ENCODE peak calls at places on chromosomes 4 and X, in six cellular contexts. M, K, L, R, D and Z are unnamed samples.

GRCh38 chrX:39886282-39886681 is 211.5 kb downstream of the BCOR start:
- DNase-seq in K (no peak), D (no peak), M (peak), R (no peak), L (no peak), Z (no peak)

GRCh38 chr4:24778427-24779225 is 16.7 kb upstream of the SOD3 start:
- DNase-seq in M (no peak), D (no peak), R (no peak), L (no peak), K (no peak), Z (no peak)

GRCh38 chr4:74344031-74344430 is 20.9 kb upstream of the EREG start:
- DNase-seq in M (no peak), L (no peak), K (no peak), R (no peak), D (no peak), Z (no peak)

GRCh38 chrX:54288277-54288676 is 69.6 kb downstream of the WNK3 start:
- DNase-seq in L (no peak), M (no peak), R (no peak), K (no peak), D (no peak), Z (no peak)

GRCh38 chrX:119218198-119218597 is 17.9 kb upstream of the PGRMC1 start:
- DNase-seq in D (no peak), L (no peak), K (no peak), R (no peak), M (no peak), Z (peak)

GRCh38 chr4:86441175-86441960 is 81.5 kb upstream of the MAPK10 start:
- DNase-seq in L (no peak), R (no peak), D (no peak), M (no peak), K (no peak), Z (no peak)

GRCh38 chrX:13396887-13397286 is 77.0 kb upstream of the ATXN3L start:
- DNase-seq in L (no peak), R (no peak), K (no peak), D (no peak), M (no peak), Z (no peak)

GRCh38 chr4:53780736-53781400 is 189.6 kb upstream of the LNX1 start:
- DNase-seq in K (no peak), R (no peak), M (no peak), L (no peak), D (no peak), Z (no peak)

GRCh38 chr4:88738146-88738545 is 40.5 kb upstream of the NAP1L5 start:
- DNase-seq in D (no peak), M (peak), R (no peak), L (no peak), K (no peak), Z (no peak)

GRCh38 chrX:71619193-71619592 is 882 bp upstream of the CXCR3 start:
- DNase-seq in M (no peak), D (no peak), R (no peak), K (no peak), L (peak), Z (no peak)

GRCh38 chr4:138050601-138051000 is 191.5 kb downstream of the SLC7A11 start:
- DNase-seq in L (no peak), D (peak), K (no peak), R (no peak), M (peak), Z (no peak)

GRCh38 chrX:19127649-19128168 is 5.4 kb upstream of the ADGRG2 start:
- DNase-seq in R (no peak), D (no peak), L (no peak), K (no peak), M (no peak), Z (no peak)

GRCh38 chrX:154464806-154465365 is 6.8 kb downstream of the PLXNA3 start:
- DNase-seq in M (no peak), L (no peak), K (no peak), R (no peak), D (no peak), Z (no peak)

GRCh38 chr4:58649236-58649635 is 1539.1 kb upstream of the IGFBP7 start:
- DNase-seq in L (no peak), M (peak), K (no peak), D (no peak), R (no peak), Z (no peak)

GRCh38 chr4:146329042-146329716 is 114.8 kb downstream of the REELD1 start:
- DNase-seq in M (no peak), L (no peak), D (no peak), R (no peak), K (no peak), Z (no peak)

GRCh38 chr4:123102897-123103489 is 180.6 kb upstream of the NUDT6 start:
- DNase-seq in K (peak), M (no peak), L (no peak), D (peak), R (peak), Z (peak)

GRCh38 chrX:148501121-148502066 is 977 bp downstream of the AFF2 start:
- DNase-seq in R (no peak), M (peak), D (peak), K (peak), L (peak), Z (no peak)

GRCh38 chrX:65926095-65927019 is 113.5 kb downstream of the VSIG4 start:
- DNase-seq in D (no peak), M (no peak), K (no peak), L (peak), R (no peak), Z (no peak)

GRCh38 chr4:154491341-154491679 is 289 bp downstream of the DCHS2 start:
- DNase-seq in R (peak), D (no peak), M (peak), L (no peak), K (no peak), Z (peak)

GRCh38 chrX:34956915-34957314 is 14.3 kb downstream of the FAM47B start:
- DNase-seq in D (no peak), M (no peak), R (no peak), K (no peak), L (no peak), Z (no peak)

GRCh38 chr4:140238353-140239041 is 84.5 kb upstream of the MAML3 start:
- DNase-seq in L (no peak), R (no peak), D (peak), M (peak), K (peak), Z (peak)

GRCh38 chr4:164531336-164531735 is 222.6 kb upstream of the SMIM31 start:
- DNase-seq in M (no peak), L (no peak), D (no peak), R (no peak), K (no peak), Z (no peak)

GRCh38 chr4:177182156-177182555 is 127.5 kb upstream of the NEIL3 start:
- DNase-seq in M (no peak), R (no peak), D (no peak), L (no peak), K (no peak), Z (no peak)

GRCh38 chrX:150352114-150352513 is 11.0 kb upstream of the MAMLD1 start:
- DNase-seq in M (no peak), L (no peak), R (no peak), D (no peak), K (no peak), Z (no peak)

GRCh38 chr4:30754021-30754420 is 33.9 kb downstream of the PCDH7 start:
- DNase-seq in L (no peak), D (no peak), K (no peak), M (no peak), R (no peak), Z (no peak)